ENCODE peak calls at places on chromosomes 16 and 17, in seven cellular contexts. Z is RPMI8226, K is IMR-90, D is T-helper 1 cell, L is kidney, J is SHP77 treated with DMSO at 0.1 percent for 48 hours, U is AG08395. R is an unnamed sample.

GRCh38 chr17:75771334-75772281 is 6.6 kb upstream of the GALK1 start:
- DNase-seq in Z (no peak), K (peak), D (no peak), L (no peak), J (no peak), U (no peak), R (no peak)

GRCh38 chr17:66661411-66661843 is 173.5 kb upstream of the CACNG5 start:
- DNase-seq in Z (peak), K (peak), D (no peak), L (no peak), J (no peak), U (no peak), R (no peak)

GRCh38 chr16:30948087-30948955 is 547 bp upstream of the ORAI3 start:
- DNase-seq in Z (no peak), K (peak), D (no peak), L (peak), J (peak), U (peak), R (peak)

GRCh38 chr16:73610160-73610559 is 562.2 kb upstream of the ZFHX3 start:
- DNase-seq in Z (no peak), K (no peak), D (no peak), L (no peak), J (no peak), U (no peak), R (no peak)

GRCh38 chr16:84614914-84615813 is 2.7 kb downstream of the COTL1 start:
- DNase-seq in Z (no peak), K (no peak), D (no peak), L (peak), J (no peak), U (no peak), R (no peak)

GRCh38 chr17:57016066-57016763 is 38.3 kb downstream of the SCPEP1 start:
- DNase-seq in Z (no peak), K (no peak), D (no peak), L (no peak), J (no peak), U (no peak), R (no peak)

GRCh38 chr16:4991754-4992153 is 33.6 kb downstream of the SEC14L5 start:
- DNase-seq in Z (no peak), K (no peak), D (no peak), L (peak), J (no peak), U (no peak), R (no peak)

GRCh38 chr16:25151996-25152395 is 40.5 kb downstream of the LCMT1 start:
- DNase-seq in Z (no peak), K (peak), D (no peak), L (no peak), J (no peak), U (peak), R (no peak)

GRCh38 chr16:88894681-88895300 is 28.3 kb upstream of the PABPN1L start:
- DNase-seq in Z (no peak), K (no peak), D (no peak), L (no peak), J (no peak), U (no peak), R (no peak)

GRCh38 chr17:77352441-77352840 is 211.7 kb downstream of the SEC14L1 start:
- DNase-seq in Z (no peak), K (no peak), D (no peak), L (no peak), J (no peak), U (no peak), R (no peak)

GRCh38 chr16:51151951-51152663 is 1.0 kb upstream of the SALL1 start:
- DNase-seq in Z (peak), K (peak), D (no peak), L (peak), J (no peak), U (peak), R (peak)

GRCh38 chr17:61366715-61367413 is 32.8 kb upstream of the TBX2 start:
- DNase-seq in Z (no peak), K (no peak), D (no peak), L (no peak), J (no peak), U (no peak), R (no peak)

GRCh38 chr16:85058909-85059308 is 31.3 kb downstream of the KIAA0513 start:
- DNase-seq in Z (no peak), K (no peak), D (no peak), L (no peak), J (no peak), U (no peak), R (no peak)

GRCh38 chr17:45248132-45248936 is 13.6 kb downstream of the SPATA32 start:
- DNase-seq in Z (peak), K (no peak), D (peak), L (peak), J (no peak), U (no peak), R (no peak)

GRCh38 chr17:62663304-62663703 is 35.8 kb downstream of the MRC2 start:
- DNase-seq in Z (no peak), K (no peak), D (no peak), L (no peak), J (no peak), U (no peak), R (no peak)

GRCh38 chr17:82657926-82658325 is 9.7 kb upstream of the WDR45B start:
- DNase-seq in Z (no peak), K (no peak), D (no peak), L (no peak), J (no peak), U (no peak), R (no peak)

GRCh38 chr17:67548693-67549092 is 169.0 kb upstream of the NOL11 start:
- DNase-seq in Z (no peak), K (no peak), D (no peak), L (no peak), J (no peak), U (no peak), R (no peak)

GRCh38 chr17:75034236-75034908 is 12.4 kb downstream of the ATP5PD start:
- DNase-seq in Z (peak), K (peak), D (peak), L (peak), J (peak), U (peak), R (no peak)

GRCh38 chr17:80359422-80360110 is 55.4 kb upstream of the ENDOV start:
- DNase-seq in Z (no peak), K (no peak), D (no peak), L (no peak), J (no peak), U (no peak), R (no peak)

GRCh38 chr17:76585649-76586593 is at the start of gene ST6GALNAC2:
- DNase-seq in Z (peak), K (no peak), D (peak), L (peak), J (peak), U (peak), R (no peak)

GRCh38 chr17:12637015-12637414 is 28.7 kb upstream of the MYOCD start:
- DNase-seq in Z (no peak), K (peak), D (no peak), L (no peak), J (no peak), U (peak), R (no peak)

GRCh38 chr17:66255112-66255511 is 25.9 kb upstream of the APOH start:
- DNase-seq in Z (peak), K (peak), D (peak), L (no peak), J (peak), U (peak), R (peak)

GRCh38 chr16:77729951-77730350 is 7.6 kb downstream of the NUDT7 start:
- DNase-seq in Z (no peak), K (no peak), D (no peak), L (no peak), J (no peak), U (no peak), R (no peak)

GRCh38 chr17:19578545-19578944 is 44.9 kb downstream of the SLC47A1 start:
- DNase-seq in Z (no peak), K (no peak), D (no peak), L (no peak), J (no peak), U (peak), R (no peak)

GRCh38 chr17:31085563-31085962 is 9.2 kb upstream of the NF1 start:
- DNase-seq in Z (no peak), K (peak), D (no peak), L (no peak), J (no peak), U (peak), R (no peak)

GRCh38 chr16:31875112-31875803 is 1.7 kb downstream of the ZNF267 start:
- DNase-seq in Z (no peak), K (peak), D (no peak), L (no peak), J (no peak), U (peak), R (no peak)

GRCh38 chr17:17106716-17107115 is 64.5 kb downstream of the MPRIP start:
- DNase-seq in Z (no peak), K (peak), D (no peak), L (no peak), J (no peak), U (no peak), R (no peak)

GRCh38 chr16:46883353-46883689 is 841 bp upstream of the GPT2 start:
- DNase-seq in Z (no peak), K (no peak), D (no peak), L (no peak), J (peak), U (no peak), R (no peak)

GRCh38 chr17:4944554-4945175 is 3.7 kb downstream of the PFN1 start:
- DNase-seq in Z (no peak), K (no peak), D (no peak), L (no peak), J (no peak), U (no peak), R (no peak)

GRCh38 chr17:78291944-78292910 is 60.8 kb downstream of the TMEM235 start:
- DNase-seq in Z (no peak), K (no peak), D (no peak), L (no peak), J (no peak), U (no peak), R (no peak)

GRCh38 chr17:10123093-10123492 is 75.3 kb downstream of the GAS7 start:
- DNase-seq in Z (no peak), K (no peak), D (no peak), L (no peak), J (no peak), U (no peak), R (no peak)

GRCh38 chr16:31458073-31458834 is 1.0 kb upstream of the ARMC5 start:
- DNase-seq in Z (peak), K (peak), D (peak), L (peak), J (peak), U (no peak), R (no peak)

GRCh38 chr17:32794533-32795246 is 82.2 kb downstream of the MYO1D start:
- DNase-seq in Z (no peak), K (no peak), D (no peak), L (no peak), J (no peak), U (no peak), R (no peak)

GRCh38 chr17:49696233-49696761 is 11.5 kb downstream of the SLC35B1 start:
- DNase-seq in Z (no peak), K (peak), D (no peak), L (no peak), J (no peak), U (no peak), R (no peak)

GRCh38 chr17:61591930-61592329 is 911 bp upstream of the NACA2 start:
- DNase-seq in Z (no peak), K (no peak), D (no peak), L (no peak), J (no peak), U (no peak), R (no peak)

GRCh38 chr17:39393732-39394131 is 7.7 kb downstream of the FBXL20 start:
- DNase-seq in Z (no peak), K (no peak), D (no peak), L (no peak), J (no peak), U (no peak), R (no peak)

GRCh38 chr16:50688083-50688482 is 5.3 kb upstream of the NOD2 start:
- DNase-seq in Z (no peak), K (no peak), D (no peak), L (peak), J (no peak), U (no peak), R (no peak)

GRCh38 chr17:28612936-28613872 is 781 bp downstream of the RSKR start:
- DNase-seq in Z (peak), K (peak), D (peak), L (no peak), J (no peak), U (peak), R (no peak)

GRCh38 chr16:2786061-2786825 is 1.1 kb downstream of the PRSS33 start:
- DNase-seq in Z (peak), K (no peak), D (no peak), L (no peak), J (no peak), U (no peak), R (no peak)